ENCODE peak calls at places on chromosomes 11 and 22, in four cellular contexts. One of them, this sample, is unnamed.

GRCh38 chr22:24989541-24989951 is 37.0 kb downstream of the KIAA1671 start:
- DNase-seq in retinal pigment epithelial cell: no peak
- DNase-seq in neural progenitor cell: no peak
- DNase-seq in BJ: no peak
- DNase-seq in this sample: no peak

GRCh38 chr22:46596819-46597218 is 23.4 kb upstream of the GRAMD4 start:
- DNase-seq in BJ: no peak
- DNase-seq in neural progenitor cell: no peak
- DNase-seq in retinal pigment epithelial cell: no peak
- DNase-seq in this sample: no peak

GRCh38 chr11:63770763-63771162 is 2.2 kb upstream of the ZFTA start:
- DNase-seq in retinal pigment epithelial cell: no peak
- DNase-seq in neural progenitor cell: peak
- DNase-seq in BJ: no peak
- DNase-seq in this sample: no peak

GRCh38 chr11:6627762-6628241 is 8.6 kb upstream of the TPP1 start:
- DNase-seq in BJ: no peak
- DNase-seq in neural progenitor cell: no peak
- DNase-seq in retinal pigment epithelial cell: no peak
- DNase-seq in this sample: no peak

GRCh38 chr22:20024225-20025087 is 3.5 kb downstream of the TANGO2 start:
- DNase-seq in neural progenitor cell: no peak
- DNase-seq in retinal pigment epithelial cell: peak
- DNase-seq in BJ: no peak
- DNase-seq in this sample: no peak

GRCh38 chr22:44242946-44243724 is 62.4 kb downstream of the PARVG start:
- DNase-seq in BJ: no peak
- DNase-seq in neural progenitor cell: no peak
- DNase-seq in retinal pigment epithelial cell: no peak
- DNase-seq in this sample: no peak

GRCh38 chr22:23119492-23120414 is 22.0 kb downstream of the RSPH14 start:
- DNase-seq in retinal pigment epithelial cell: no peak
- DNase-seq in BJ: no peak
- DNase-seq in neural progenitor cell: no peak
- DNase-seq in this sample: no peak

GRCh38 chr22:36595154-36595553 is 66.2 kb upstream of the EIF3D start:
- DNase-seq in retinal pigment epithelial cell: no peak
- DNase-seq in neural progenitor cell: no peak
- DNase-seq in BJ: no peak
- DNase-seq in this sample: no peak

GRCh38 chr22:41302016-41302767 is 867 bp downstream of the ZC3H7B start:
- DNase-seq in neural progenitor cell: peak
- DNase-seq in retinal pigment epithelial cell: no peak
- DNase-seq in BJ: no peak
- DNase-seq in this sample: peak

GRCh38 chr11:90178751-90179150 is 44.1 kb downstream of the CHORDC1 start:
- DNase-seq in neural progenitor cell: no peak
- DNase-seq in BJ: no peak
- DNase-seq in retinal pigment epithelial cell: no peak
- DNase-seq in this sample: no peak

GRCh38 chr22:40043086-40043485 is 48.3 kb downstream of the FAM83F start:
- DNase-seq in BJ: no peak
- DNase-seq in retinal pigment epithelial cell: no peak
- DNase-seq in neural progenitor cell: no peak
- DNase-seq in this sample: no peak

GRCh38 chr22:35601743-35602633 is 15.1 kb downstream of the MB start:
- DNase-seq in retinal pigment epithelial cell: no peak
- DNase-seq in neural progenitor cell: no peak
- DNase-seq in BJ: no peak
- DNase-seq in this sample: no peak

GRCh38 chr22:21623402-21623970 is 6.3 kb downstream of the YDJC start:
- DNase-seq in neural progenitor cell: no peak
- DNase-seq in retinal pigment epithelial cell: no peak
- DNase-seq in BJ: no peak
- DNase-seq in this sample: no peak

GRCh38 chr11:8260202-8260996 is 3.3 kb downstream of the LMO1 start:
- DNase-seq in neural progenitor cell: no peak
- DNase-seq in retinal pigment epithelial cell: no peak
- DNase-seq in BJ: no peak
- DNase-seq in this sample: no peak

GRCh38 chr11:105000167-105000566 is 22.8 kb downstream of the CASP5 start:
- DNase-seq in neural progenitor cell: peak
- DNase-seq in retinal pigment epithelial cell: no peak
- DNase-seq in BJ: no peak
- DNase-seq in this sample: no peak

GRCh38 chr22:31748490-31748889 is 1.4 kb downstream of the PRR14L start:
- DNase-seq in neural progenitor cell: peak
- DNase-seq in retinal pigment epithelial cell: no peak
- DNase-seq in BJ: no peak
- DNase-seq in this sample: no peak

GRCh38 chr11:68632802-68633201 is 51.5 kb upstream of the GAL start:
- DNase-seq in BJ: no peak
- DNase-seq in neural progenitor cell: peak
- DNase-seq in retinal pigment epithelial cell: peak
- DNase-seq in this sample: peak
- TF ChIP-seq CTCF in BJ: peak
- TF ChIP-seq CTCF in neural progenitor cell: peak
- TF ChIP-seq CTCF in retinal pigment epithelial cell: peak
- TF ChIP-seq CTCF in this sample: peak

GRCh38 chr11:77815459-77815858 is 5.1 kb downstream of the RSF1 start:
- DNase-seq in BJ: no peak
- DNase-seq in retinal pigment epithelial cell: no peak
- DNase-seq in neural progenitor cell: no peak
- DNase-seq in this sample: no peak

GRCh38 chr11:77819921-77820564 is 479 bp downstream of the RSF1 start:
- DNase-seq in retinal pigment epithelial cell: no peak
- DNase-seq in neural progenitor cell: peak
- DNase-seq in BJ: no peak
- DNase-seq in this sample: peak

GRCh38 chr11:77821349-77821851 is 456 bp downstream of the AAMDC start:
- DNase-seq in BJ: no peak
- DNase-seq in neural progenitor cell: no peak
- DNase-seq in retinal pigment epithelial cell: no peak
- DNase-seq in this sample: peak

GRCh38 chr11:77820565-77821348 is at the start of the genes AAMDC and RSF1:
- DNase-seq in neural progenitor cell: peak
- DNase-seq in retinal pigment epithelial cell: peak
- DNase-seq in BJ: peak
- DNase-seq in this sample: peak

GRCh38 chr11:77819411-77819920 is 1.1 kb downstream of the RSF1 start:
- DNase-seq in BJ: peak
- DNase-seq in neural progenitor cell: peak
- DNase-seq in retinal pigment epithelial cell: peak
- DNase-seq in this sample: peak
- TF ChIP-seq CTCF in BJ: peak
- TF ChIP-seq CTCF in neural progenitor cell: no peak
- TF ChIP-seq CTCF in retinal pigment epithelial cell: no peak
- TF ChIP-seq CTCF in this sample: no peak

DNA sequence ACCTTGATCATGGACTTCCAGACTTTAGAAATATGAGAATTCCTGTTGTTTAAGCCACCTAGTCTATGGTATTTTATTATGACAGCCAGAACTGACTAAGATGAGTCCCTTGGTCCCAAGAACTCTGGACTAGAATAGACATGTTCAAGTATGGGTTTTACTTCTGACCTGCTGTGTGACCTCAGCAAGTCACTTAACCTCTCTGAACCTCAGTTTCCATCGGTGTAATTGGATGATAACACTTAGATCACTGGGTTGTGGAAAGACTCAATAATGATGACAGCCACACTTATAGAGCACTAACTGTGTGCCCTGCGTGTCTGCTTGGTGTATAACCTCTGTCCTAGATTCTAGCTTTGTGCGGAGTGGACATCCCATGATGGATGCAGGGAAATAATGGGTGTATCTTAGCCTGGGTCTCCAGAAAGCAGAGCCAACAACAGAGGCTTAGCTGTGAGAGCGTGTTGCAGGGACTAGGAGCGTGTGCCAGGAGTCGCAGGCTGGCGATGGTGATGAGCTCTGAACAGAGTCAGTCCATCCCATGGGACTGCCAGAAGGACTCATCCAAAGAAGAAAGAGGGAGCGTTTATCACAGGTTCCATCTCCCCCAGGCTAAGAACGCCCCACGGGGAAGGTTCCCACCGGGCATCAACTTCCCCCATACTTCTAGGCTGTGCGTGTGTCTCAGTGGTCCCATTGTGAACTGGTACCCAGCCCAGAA is 93.2 kb upstream of the TP53I11 start:
- DNase-seq in BJ: no peak
- DNase-seq in retinal pigment epithelial cell: no peak
- DNase-seq in neural progenitor cell: no peak
- DNase-seq in this sample: no peak
- TF ChIP-seq CTCF in BJ: no peak
- TF ChIP-seq CTCF in retinal pigment epithelial cell: no peak
- TF ChIP-seq CTCF in neural progenitor cell: no peak
- TF ChIP-seq CTCF in this sample: no peak

GRCh38 chr11:78630561-78631303 is 56.1 kb upstream of the NARS2 start:
- DNase-seq in BJ: no peak
- DNase-seq in retinal pigment epithelial cell: no peak
- DNase-seq in neural progenitor cell: no peak
- DNase-seq in this sample: no peak
- TF ChIP-seq CTCF in BJ: no peak
- TF ChIP-seq CTCF in retinal pigment epithelial cell: peak
- TF ChIP-seq CTCF in neural progenitor cell: peak
- TF ChIP-seq CTCF in this sample: no peak

GRCh38 chr11:112440518-112440917 is 179.9 kb upstream of the PLET1 start:
- DNase-seq in retinal pigment epithelial cell: no peak
- DNase-seq in neural progenitor cell: peak
- DNase-seq in BJ: no peak
- DNase-seq in this sample: no peak
- TF ChIP-seq CTCF in retinal pigment epithelial cell: peak
- TF ChIP-seq CTCF in neural progenitor cell: peak
- TF ChIP-seq CTCF in BJ: peak
- TF ChIP-seq CTCF in this sample: peak